ENCODE peak calls at places on chromosomes 12 and 14, in seven cellular contexts. J is ACHN, N is posterior cingulate gyrus, M is mammary epithelial cell, E is endodermal cell, Z is iPS DF 6.9, T is Panc1. S is an unnamed sample.

GRCh38 chr14:59251811-59252771 is 63.6 kb downstream of the DAAM1 start:
- DNase-seq in Z (no peak), N (no peak), T (no peak), E (no peak), J (peak), M (no peak), S (no peak)

GRCh38 chr14:80425686-80426085 is 214.4 kb upstream of the DIO2 start:
- DNase-seq in N (no peak), T (peak), Z (no peak), J (peak), M (peak), E (no peak), S (no peak)

GRCh38 chr14:92461891-92462290 is 51.7 kb upstream of the RIN3 start:
- DNase-seq in J (no peak), E (peak), M (no peak), T (no peak), N (no peak), Z (no peak), S (no peak)

GRCh38 chr12:124422570-124423523 is 128.0 kb downstream of the RFLNA start:
- DNase-seq in J (no peak), E (peak), M (peak), T (no peak), Z (no peak), N (peak), S (peak)

GRCh38 chr12:92955997-92956663 is 27.0 kb upstream of the EEA1 start:
- DNase-seq in J (no peak), E (no peak), T (no peak), M (peak), Z (no peak), N (no peak), S (no peak)

GRCh38 chr12:93825926-93826599 is 148.9 kb downstream of the CRADD start:
- DNase-seq in M (no peak), Z (no peak), J (no peak), E (no peak), N (no peak), T (no peak), S (peak)

GRCh38 chr12:74171478-74171909 is 366.1 kb upstream of the ATXN7L3B start:
- DNase-seq in M (no peak), J (no peak), E (no peak), T (no peak), Z (no peak), N (no peak), S (no peak)

GRCh38 chr12:117100251-117100650 is 1.0 kb upstream of the TESC start:
- DNase-seq in J (peak), N (no peak), E (peak), Z (no peak), T (no peak), M (no peak), S (peak)

GRCh38 chr14:70642313-70643235 is 858 bp downstream of the TTC9 start:
- DNase-seq in J (no peak), N (peak), T (no peak), M (no peak), E (peak), Z (no peak), S (peak)

GRCh38 chr14:23632461-23633159 is 3.6 kb upstream of the DHRS2 start:
- DNase-seq in J (no peak), Z (no peak), N (no peak), M (no peak), T (no peak), E (no peak), S (peak)

GRCh38 chr12:99386907-99387306 is 260.6 kb upstream of the GARIN6 start:
- DNase-seq in Z (peak), E (peak), J (peak), N (no peak), T (no peak), M (peak), S (peak)

GRCh38 chr12:121288158-121288848 is 8.2 kb downstream of the CAMKK2 start:
- DNase-seq in N (no peak), E (peak), M (no peak), T (no peak), Z (no peak), J (no peak), S (no peak)

GRCh38 chr12:48021485-48022179 is 17.4 kb upstream of the COL2A1 start:
- DNase-seq in M (no peak), T (no peak), N (no peak), E (peak), J (no peak), Z (no peak), S (peak)

GRCh38 chr12:29565727-29566126 is 68.2 kb upstream of the OVCH1 start:
- DNase-seq in T (no peak), N (no peak), Z (no peak), M (no peak), J (no peak), E (no peak), S (no peak)

GRCh38 chr12:51320695-51321320 is 3.2 kb downstream of the BIN2 start:
- DNase-seq in E (peak), J (no peak), N (no peak), Z (no peak), M (no peak), T (no peak), S (peak)

GRCh38 chr12:4273651-4274395 is at the start of gene CCND2:
- DNase-seq in J (peak), T (no peak), E (peak), N (peak), M (peak), Z (no peak), S (peak)

GRCh38 chr14:37197421-37198272 is at the start of gene MIPOL1:
- DNase-seq in Z (peak), J (peak), N (peak), M (peak), T (no peak), E (peak), S (peak)

GRCh38 chr14:64946310-64947045 is 3.9 kb upstream of the GPX2 start:
- DNase-seq in J (no peak), T (no peak), Z (no peak), E (peak), N (no peak), M (no peak), S (no peak)

GRCh38 chr12:88753707-88754106 is 173.4 kb upstream of the KITLG start:
- DNase-seq in M (no peak), N (no peak), J (peak), T (no peak), Z (no peak), E (no peak), S (peak)

GRCh38 chr14:69270795-69271708 is 11.1 kb downstream of the GALNT16 start:
- DNase-seq in N (no peak), Z (no peak), J (peak), E (no peak), T (no peak), M (no peak), S (no peak)

GRCh38 chr12:11517080-11517479 is 121.7 kb upstream of the PRB2 start:
- DNase-seq in M (no peak), J (no peak), N (no peak), E (no peak), T (no peak), Z (no peak), S (no peak)

GRCh38 chr12:107917912-107918800 is 143.7 kb downstream of the ASCL4 start:
- DNase-seq in T (no peak), J (peak), E (peak), Z (peak), M (peak), N (peak), S (peak)

GRCh38 chr12:128938886-128939285 is 85.6 kb downstream of the GLT1D1 start:
- DNase-seq in T (no peak), N (no peak), Z (no peak), M (peak), J (no peak), E (no peak), S (no peak)

GRCh38 chr12:62799126-62799736 is 135.7 kb downstream of the PPM1H start:
- DNase-seq in N (peak), Z (peak), E (peak), T (peak), J (peak), M (peak), S (peak)

GRCh38 chr12:117092886-117093285 is 6.3 kb downstream of the TESC start:
- DNase-seq in J (no peak), Z (no peak), E (peak), M (no peak), N (no peak), T (no peak), S (no peak)

S was measured in left kidney.